ENCODE peak calls at places on chromosome 21, in seven cellular contexts. C, P, K, B, F, S and U are unnamed samples.
A peak's percentile ranks its signal among the peaks of the same experiment; 100 is the strongest.

GRCh38 chr21:44711327-44712202 is at the start of gene TSPEAR:
- DNase-seq in F (peak; percentile 27), C (no peak), S (no peak), B (no peak), K (no peak), P (no peak), U (peak; percentile 84)

GRCh38 chr21:22791376-22791775 is 1793.2 kb downstream of the NCAM2 start:
- DNase-seq in B (no peak), S (no peak), K (no peak), C (no peak), F (no peak), P (no peak), U (no peak)

GRCh38 chr21:23853796-23854379 is 1753.4 kb downstream of the MRPL39 start:
- DNase-seq in F (no peak), B (no peak), S (no peak), K (peak; percentile 32), P (peak; percentile 20), C (no peak), U (no peak)

GRCh38 chr21:41112740-41113692 is 54.9 kb upstream of the BACE2 start:
- DNase-seq in K (peak; percentile 87), S (no peak), B (no peak), C (no peak), P (no peak), F (no peak), U (peak; percentile 75)

GRCh38 chr21:41786521-41786987 is 19.7 kb upstream of the RIPK4 start:
- DNase-seq in F (no peak), K (no peak), C (peak; percentile 57), S (no peak), P (no peak), B (no peak), U (no peak)

GRCh38 chr21:42737969-42738590 is 84.7 kb downstream of the PDE9A start:
- DNase-seq in S (peak; percentile 29), C (no peak), F (peak; percentile 80), P (peak; percentile 43), K (peak; percentile 44), B (no peak), U (peak; percentile 33)

GRCh38 chr21:46064870-46065214 is 33.1 kb upstream of the COL6A2 start:
- DNase-seq in F (no peak), K (no peak), C (no peak), P (no peak), B (no peak), S (no peak), U (peak; percentile 50)

GRCh38 chr21:45877821-45878469 is 103.6 kb upstream of the COL6A1 start:
- DNase-seq in B (no peak), F (no peak), P (no peak), C (no peak), K (no peak), S (no peak), U (no peak)

GRCh38 chr21:41931041-41931451 is 22.8 kb downstream of the C2CD2 start:
- DNase-seq in S (no peak), C (no peak), K (no peak), B (no peak), P (no peak), F (peak; percentile 28), U (no peak)

GRCh38 chr21:16713331-16714114 is 799.3 kb upstream of the CXADR start:
- DNase-seq in F (no peak), P (no peak), K (no peak), S (no peak), C (no peak), B (no peak), U (no peak)

GRCh38 chr21:28738305-28738704 is 254.4 kb downstream of the LTN1 start:
- DNase-seq in B (no peak), K (no peak), S (no peak), P (no peak), C (no peak), F (no peak), U (no peak)

GRCh38 chr21:44552681-44553080 is 1.4 kb upstream of the KRTAP10-2 start:
- DNase-seq in K (no peak), F (no peak), P (no peak), S (no peak), C (no peak), B (no peak), U (peak; percentile 52)

GRCh38 chr21:26966978-26967913 is at the start of gene ADAMTS5:
- DNase-seq in F (peak; percentile 73), S (peak; percentile 68), B (no peak), P (peak; percentile 30), C (peak; percentile 5), K (no peak), U (peak; percentile 84)

GRCh38 chr21:42309753-42310213 is 5.4 kb downstream of the TFF3 start:
- DNase-seq in B (peak; percentile 63), K (peak; percentile 84), P (peak; percentile 80), S (peak; percentile 51), F (peak; percentile 70), C (peak; percentile 35), U (peak; percentile 95)

GRCh38 chr21:42568377-42568776 is 54.7 kb downstream of the SLC37A1 start:
- DNase-seq in C (no peak), F (peak; percentile 13), P (peak; percentile 3), B (no peak), K (no peak), S (no peak), U (peak; percentile 21)

GRCh38 chr21:41927727-41928409 is 25.9 kb downstream of the C2CD2 start:
- DNase-seq in C (no peak), P (no peak), S (no peak), F (no peak), B (no peak), K (no peak), U (no peak)

GRCh38 chr21:15455819-15456462 is 273.8 kb upstream of the USP25 start:
- DNase-seq in K (no peak), C (no peak), P (peak; percentile 27), B (no peak), F (no peak), S (no peak), U (no peak)

GRCh38 chr21:29771491-29772066 is 168.2 kb downstream of the GRIK1 start:
- DNase-seq in S (no peak), P (no peak), B (no peak), C (peak; percentile 50), F (no peak), K (no peak), U (no peak)

GRCh38 chr21:24375201-24375600 is 1232.1 kb downstream of the MRPL39 start:
- DNase-seq in K (peak; percentile 18), F (no peak), B (no peak), C (no peak), S (no peak), P (peak; percentile 36), U (peak; percentile 74)

GRCh38 chr21:42593007-42593814 is 60.2 kb upstream of the PDE9A start:
- DNase-seq in S (peak; percentile 61), C (peak; percentile 73), K (peak; percentile 58), B (peak; percentile 57), F (peak; percentile 85), P (peak; percentile 77), U (peak; percentile 94)

GRCh38 chr21:45142916-45143315 is 68.5 kb downstream of the ADARB1 start:
- DNase-seq in F (no peak), K (no peak), S (no peak), P (no peak), B (no peak), C (no peak), U (no peak)

GRCh38 chr21:45624356-45624854 is 19.1 kb upstream of the PCBP3 start:
- DNase-seq in K (no peak), C (no peak), B (no peak), F (no peak), P (no peak), S (no peak), U (peak; percentile 13)

GRCh38 chr21:40271169-40271568 is 403.9 kb downstream of the PCP4 start:
- DNase-seq in B (no peak), F (no peak), K (no peak), P (no peak), C (no peak), S (no peak), U (no peak)

DNA sequence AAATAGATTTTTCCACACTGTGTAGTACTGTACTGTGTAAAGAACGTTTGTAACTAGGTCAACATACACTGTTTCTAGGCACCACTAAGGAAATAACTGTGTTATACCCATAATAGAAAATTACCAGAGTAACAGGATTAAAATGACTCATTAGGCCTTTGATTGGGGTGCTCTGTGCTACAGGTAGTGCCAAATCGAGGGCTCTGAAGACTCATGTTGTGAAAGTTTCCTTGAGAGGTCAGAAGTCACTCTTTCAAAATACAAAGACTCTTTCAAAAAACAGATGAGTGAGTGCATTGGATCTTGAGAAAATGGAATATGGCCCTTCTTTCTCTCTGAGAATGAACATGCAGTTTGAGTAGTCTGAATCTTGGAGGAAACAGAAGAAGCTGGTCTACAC is 143.0 kb downstream of the MRPL39 start:
- DNase-seq in S (no peak), C (no peak), P (no peak), F (no peak), K (no peak), B (no peak), U (no peak)
- H3K4me3 ChIP-seq in S (no peak overlapping the region), C (no peak overlapping the region), P (no peak overlapping the region), F (no peak overlapping the region), K (no peak overlapping the region), B (no peak overlapping the region), U (no peak overlapping the region)

GRCh38 chr21:31136891-31137290 is 98.6 kb upstream of the KRTAP19-8 start:
- DNase-seq in P (no peak), S (no peak), C (no peak), B (no peak), K (no peak), F (no peak), U (no peak)
- TF ChIP-seq CTCF in P (no peak), S (no peak), C (no peak), B (no peak), K (no peak), F (no peak), U (no peak)

GRCh38 chr21:31941694-31942093 is 68.9 kb downstream of the HUNK start:
- DNase-seq in F (no peak), K (no peak), B (no peak), C (no peak), S (no peak), P (no peak), U (no peak)
- H3K4me1 ChIP-seq in F (peaks cover 6% of the 10 kb centered on the region), K (no peaks in the 10 kb centered on the region), B (peaks cover 5% of the 10 kb centered on the region), C (no peaks in the 10 kb centered on the region), S (no peaks in the 10 kb centered on the region), P (peaks cover 16% of the 10 kb centered on the region), U (peaks cover 4% of the 10 kb centered on the region)

DNA sequence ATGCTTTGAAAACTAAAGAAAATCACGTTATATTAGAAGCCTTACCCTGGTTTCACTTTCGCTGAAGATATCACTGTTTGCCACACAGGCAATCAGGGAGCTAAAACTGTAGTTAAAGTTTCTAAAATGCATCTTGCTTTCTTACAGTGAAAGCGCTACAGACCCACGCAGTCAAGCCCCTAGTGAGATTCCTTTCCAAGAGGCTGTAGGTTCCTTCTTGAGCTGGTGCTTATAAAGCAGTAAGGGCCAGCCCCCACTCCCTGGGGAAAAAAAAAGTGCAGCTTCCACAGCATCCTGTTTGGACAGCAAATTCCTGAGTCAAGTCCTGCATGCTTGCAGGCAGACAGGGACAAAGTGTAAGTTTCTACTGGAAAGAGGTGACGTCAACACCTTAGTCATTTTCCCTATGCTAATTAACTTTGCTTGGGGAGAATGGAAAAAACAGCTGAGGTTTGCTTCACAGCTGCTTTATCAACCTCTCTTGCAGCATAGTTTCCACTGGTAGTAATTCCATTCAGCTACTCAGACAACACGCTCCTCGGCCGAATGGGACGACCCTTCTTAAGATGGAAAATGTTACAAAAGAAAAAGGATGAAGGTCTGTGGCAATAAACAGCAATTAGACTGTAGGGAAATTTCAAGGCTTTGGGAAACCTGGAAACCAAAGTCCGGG is 14.7 kb upstream of the KCNE1 start:
- DNase-seq in C (peak; percentile 69), K (no peak), P (peak; percentile 71), S (peak; percentile 67), B (no peak), F (peak; percentile 62), U (peak; percentile 82)
- H3K4me3 ChIP-seq in C (peak overlapping the region; percentile 36), K (no peak overlapping the region), P (peak overlapping the region; percentile 51), S (peak overlapping the region; percentile 55), B (no peak overlapping the region), F (peak overlapping the region; percentile 43), U (no peak overlapping the region)